ENCODE peak calls at places on chromosome 1, in eight cellular contexts. Z, Q, U, X, F, C, H and S are unnamed samples.

GRCh38 chr1:235759336-235759735 is 107.4 kb downstream of the LYST start:
- DNase-seq in Z (no peak), Q (no peak), U (no peak), X (no peak), F (no peak), C (no peak), H (no peak), S (no peak)

GRCh38 chr1:231590453-231591198 is 36.0 kb upstream of the DISC1 start:
- DNase-seq in Z (peak), Q (peak), U (peak), X (peak), F (peak), C (peak), H (peak), S (peak)

GRCh38 chr1:45739137-45739536 is 11.3 kb downstream of the IPP start:
- DNase-seq in Z (no peak), Q (no peak), U (no peak), X (no peak), F (no peak), C (no peak), H (no peak), S (no peak)

GRCh38 chr1:160942926-160943325 is 11.7 kb downstream of the ITLN2 start:
- DNase-seq in Z (no peak), Q (no peak), U (peak), X (no peak), F (no peak), C (no peak), H (no peak), S (peak)

GRCh38 chr1:38076038-38076437 is 29.4 kb upstream of the POU3F1 start:
- DNase-seq in Z (no peak), Q (peak), U (peak), X (no peak), F (no peak), C (no peak), H (no peak), S (peak)

GRCh38 chr1:64087768-64088167 is 115.7 kb upstream of the UBE2U start:
- DNase-seq in Z (no peak), Q (peak), U (no peak), X (no peak), F (no peak), C (no peak), H (no peak), S (no peak)

GRCh38 chr1:205291577-205291976 is 30.0 kb downstream of the NUAK2 start:
- DNase-seq in Z (no peak), Q (no peak), U (no peak), X (no peak), F (no peak), C (no peak), H (no peak), S (no peak)

GRCh38 chr1:178055093-178055492 is 38.8 kb upstream of the RASAL2 start:
- DNase-seq in Z (peak), Q (no peak), U (peak), X (no peak), F (peak), C (peak), H (no peak), S (peak)

GRCh38 chr1:55913565-55913964 is 665.8 kb downstream of the PLPP3 start:
- DNase-seq in Z (no peak), Q (no peak), U (no peak), X (no peak), F (no peak), C (no peak), H (no peak), S (no peak)

GRCh38 chr1:41742219-41742618 is 176.5 kb downstream of the HIVEP3 start:
- DNase-seq in Z (no peak), Q (peak), U (no peak), X (no peak), F (no peak), C (no peak), H (no peak), S (peak)

GRCh38 chr1:100246738-100247137 is 2.9 kb downstream of the DBT start:
- DNase-seq in Z (no peak), Q (no peak), U (no peak), X (no peak), F (no peak), C (no peak), H (no peak), S (no peak)

GRCh38 chr1:177020861-177021589 is 143.5 kb downstream of the ASTN1 start:
- DNase-seq in Z (no peak), Q (no peak), U (no peak), X (no peak), F (no peak), C (no peak), H (no peak), S (peak)

GRCh38 chr1:224116131-224116530 is 2.2 kb downstream of the FBXO28 start:
- DNase-seq in Z (no peak), Q (peak), U (peak), X (no peak), F (no peak), C (peak), H (no peak), S (peak)

GRCh38 chr1:18927082-18927653 is 24.8 kb upstream of the ALDH4A1 start:
- DNase-seq in Z (no peak), Q (no peak), U (no peak), X (no peak), F (no peak), C (no peak), H (no peak), S (no peak)

GRCh38 chr1:51266791-51267190 is 30.7 kb downstream of the RNF11 start:
- DNase-seq in Z (no peak), Q (no peak), U (no peak), X (no peak), F (no peak), C (no peak), H (no peak), S (no peak)

GRCh38 chr1:211198111-211198510 is 61.1 kb upstream of the RCOR3 start:
- DNase-seq in Z (no peak), Q (peak), U (no peak), X (no peak), F (no peak), C (peak), H (no peak), S (no peak)

GRCh38 chr1:5991784-5992033 is 516 bp downstream of the NPHP4 start:
- DNase-seq in Z (no peak), Q (no peak), U (no peak), X (no peak), F (peak), C (no peak), H (no peak), S (no peak)

GRCh38 chr1:20380616-20381035 is 90.0 kb downstream of the VWA5B1 start:
- DNase-seq in Z (peak), Q (peak), U (no peak), X (no peak), F (no peak), C (peak), H (no peak), S (peak)

GRCh38 chr1:19648689-19649088 is 4.6 kb downstream of the NBL1 start:
- DNase-seq in Z (no peak), Q (no peak), U (peak), X (peak), F (no peak), C (no peak), H (no peak), S (no peak)

GRCh38 chr1:238063454-238063853 is 172.7 kb upstream of the ZP4 start:
- DNase-seq in Z (no peak), Q (peak), U (no peak), X (no peak), F (no peak), C (no peak), H (peak), S (no peak)

GRCh38 chr1:202349263-202349928 is 897 bp downstream of the PPP1R12B start:
- DNase-seq in Z (no peak), Q (peak), U (no peak), X (no peak), F (no peak), C (no peak), H (no peak), S (peak)

GRCh38 chr1:15858672-15859372 is 11.3 kb downstream of the SPEN start:
- DNase-seq in Z (no peak), Q (no peak), U (no peak), X (no peak), F (no peak), C (no peak), H (no peak), S (no peak)

GRCh38 chr1:82388679-82389078 is 587.9 kb downstream of the ADGRL2 start:
- DNase-seq in Z (peak), Q (peak), U (no peak), X (no peak), F (no peak), C (no peak), H (no peak), S (peak)

GRCh38 chr1:186574951-186575747 is 105.1 kb downstream of the PTGS2 start:
- DNase-seq in Z (no peak), Q (peak), U (no peak), X (no peak), F (no peak), C (no peak), H (no peak), S (no peak)

GRCh38 chr1:19300211-19300610 is 11.6 kb upstream of the AKR7A3 start:
- DNase-seq in Z (no peak), Q (no peak), U (no peak), X (no peak), F (no peak), C (no peak), H (no peak), S (no peak)

GRCh38 chr1:205748398-205749093 is 1.4 kb downstream of the NUCKS1 start:
- DNase-seq in Z (no peak), Q (peak), U (peak), X (peak), F (no peak), C (no peak), H (no peak), S (peak)

GRCh38 chr1:23791434-23792047 is 596 bp downstream of the LYPLA2 start:
- DNase-seq in Z (no peak), Q (no peak), U (peak), X (no peak), F (peak), C (no peak), H (peak), S (peak)

GRCh38 chr1:109906160-109906838 is 4.3 kb upstream of the CSF1 start:
- DNase-seq in Z (no peak), Q (no peak), U (no peak), X (no peak), F (no peak), C (no peak), H (no peak), S (no peak)

GRCh38 chr1:153793973-153794615 is 18.9 kb downstream of the SLC27A3 start:
- DNase-seq in Z (no peak), Q (no peak), U (no peak), X (no peak), F (no peak), C (no peak), H (no peak), S (no peak)

GRCh38 chr1:210536263-210536961 is 207.7 kb downstream of the HHAT start:
- DNase-seq in Z (no peak), Q (peak), U (peak), X (no peak), F (no peak), C (no peak), H (no peak), S (no peak)

GRCh38 chr1:113325039-113325438 is 65.3 kb upstream of the MAGI3 start:
- DNase-seq in Z (no peak), Q (peak), U (no peak), X (no peak), F (no peak), C (no peak), H (peak), S (no peak)

GRCh38 chr1:80825067-80825466 is 975.7 kb upstream of the ADGRL2 start:
- DNase-seq in Z (no peak), Q (no peak), U (no peak), X (no peak), F (no peak), C (no peak), H (no peak), S (no peak)

GRCh38 chr1:231778009-231778719 is 151.6 kb downstream of the DISC1 start:
- DNase-seq in Z (peak), Q (peak), U (no peak), X (no peak), F (peak), C (no peak), H (no peak), S (peak)

GRCh38 chr1:203760506-203760905 is 4.5 kb upstream of the LAX1 start:
- DNase-seq in Z (no peak), Q (no peak), U (no peak), X (no peak), F (no peak), C (no peak), H (no peak), S (no peak)

GRCh38 chr1:203765029-203765837 is at the start of gene LAX1:
- DNase-seq in Z (no peak), Q (no peak), U (no peak), X (no peak), F (no peak), C (no peak), H (no peak), S (no peak)

GRCh38 chr1:203768158-203768725 is 3.3 kb downstream of the LAX1 start:
- DNase-seq in Z (no peak), Q (no peak), U (no peak), X (no peak), F (no peak), C (no peak), H (no peak), S (no peak)

GRCh38 chr1:203763505-203763904 is 1.5 kb upstream of the LAX1 start:
- DNase-seq in Z (no peak), Q (no peak), U (no peak), X (no peak), F (no peak), C (no peak), H (no peak), S (no peak)

DNA sequence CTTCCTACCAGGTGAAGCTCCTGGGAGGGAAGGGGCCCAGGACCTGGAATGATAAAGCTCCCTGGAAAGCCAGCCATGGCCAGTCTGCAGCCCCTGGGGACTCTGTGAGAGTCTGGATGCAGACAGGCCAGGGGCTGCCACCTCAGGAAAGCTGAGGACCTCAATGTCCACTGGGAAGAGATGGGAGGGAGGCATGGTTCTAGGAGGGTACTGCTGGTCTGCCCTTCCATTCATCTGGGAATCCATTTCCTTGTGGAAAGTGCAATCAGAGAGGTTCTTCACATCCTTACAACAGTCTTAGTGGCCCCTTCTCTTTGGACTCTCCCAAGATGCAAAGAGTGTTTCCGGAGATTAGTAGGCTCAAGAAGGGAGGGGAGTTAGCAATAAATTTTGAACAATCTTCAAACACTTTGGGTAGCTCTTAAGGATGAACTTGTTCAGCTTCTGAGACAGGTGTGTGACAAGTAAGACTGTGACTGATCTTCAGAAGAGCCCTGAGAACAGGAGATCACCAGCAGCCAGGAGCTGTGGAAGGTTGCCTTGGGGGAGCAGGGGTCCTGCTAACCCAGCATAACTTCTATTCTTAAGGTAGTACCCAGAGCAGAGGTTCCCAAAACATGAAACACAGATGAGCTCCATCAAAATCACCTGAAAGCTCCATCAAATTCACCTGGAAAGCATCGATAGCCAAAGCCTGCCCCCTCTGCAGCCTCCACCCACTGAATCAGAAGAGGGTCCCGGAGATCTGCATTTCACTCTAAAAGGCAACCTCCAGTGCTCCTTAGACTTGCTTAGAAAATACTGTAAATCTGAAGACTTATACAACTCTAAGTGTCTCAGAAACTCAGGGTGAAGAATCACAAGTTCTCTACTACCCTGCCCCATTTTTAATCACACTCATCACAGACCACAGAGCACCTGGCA is 616 bp upstream of the LAX1 start:
- DNase-seq in Z (no peak), Q (no peak), U (no peak), X (no peak), F (no peak), C (no peak), H (no peak), S (no peak)
- H3K4me3 ChIP-seq in Z (no peak), Q (no peak), U (no peak), X (no peak), F (no peak), C (no peak), H (no peak), S (no peak)

DNA sequence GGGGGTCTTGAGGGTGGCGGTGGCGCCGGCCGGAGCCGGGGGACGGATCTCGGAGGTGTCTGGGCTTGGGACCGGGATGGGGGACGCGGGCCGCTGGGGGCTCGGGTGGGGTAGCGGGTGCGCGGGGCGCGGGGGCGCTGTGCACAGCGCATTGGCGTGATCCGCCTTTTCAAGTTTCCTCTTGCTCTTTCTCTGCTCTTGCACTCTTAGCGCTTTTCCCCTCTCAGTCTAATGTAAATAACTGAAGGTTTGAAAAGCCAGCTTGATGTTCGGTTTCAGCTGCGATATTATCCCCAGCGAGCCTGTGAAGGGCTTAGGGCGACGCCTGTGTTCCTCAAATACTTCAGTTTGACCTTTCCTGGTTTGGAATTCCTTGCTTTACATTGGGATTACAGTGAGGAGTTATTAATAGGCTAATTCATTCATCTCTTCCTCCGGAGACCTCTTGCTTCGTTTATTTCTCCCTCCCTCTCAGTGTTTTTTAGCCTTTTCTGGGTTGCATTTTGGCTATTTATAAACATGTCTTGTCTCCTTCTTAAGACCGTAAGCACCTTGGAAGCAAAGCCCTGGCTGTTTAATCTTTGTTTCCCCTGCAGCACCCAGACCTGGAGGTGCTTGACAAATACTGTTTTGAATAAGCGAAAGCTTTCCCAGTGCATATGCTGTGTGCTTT is 673 bp downstream of the RAB4A start:
- DNase-seq in Z (no peak), Q (peak), U (peak), X (no peak), F (peak), C (no peak), H (no peak), S (peak)
- TF ChIP-seq CTCF in Z (no peak), Q (peak), U (peak), X (no peak), F (peak), C (peak), H (no peak), S (peak)

GRCh38 chr1:240284656-240285427 is 193.2 kb downstream of the FMN2 start:
- DNase-seq in Z (no peak), Q (no peak), U (no peak), X (no peak), F (no peak), C (no peak), H (no peak), S (no peak)
- H3K4me3 ChIP-seq in Z (no peak), Q (no peak), U (no peak), X (no peak), F (no peak), C (no peak), H (no peak), S (no peak)

DNA sequence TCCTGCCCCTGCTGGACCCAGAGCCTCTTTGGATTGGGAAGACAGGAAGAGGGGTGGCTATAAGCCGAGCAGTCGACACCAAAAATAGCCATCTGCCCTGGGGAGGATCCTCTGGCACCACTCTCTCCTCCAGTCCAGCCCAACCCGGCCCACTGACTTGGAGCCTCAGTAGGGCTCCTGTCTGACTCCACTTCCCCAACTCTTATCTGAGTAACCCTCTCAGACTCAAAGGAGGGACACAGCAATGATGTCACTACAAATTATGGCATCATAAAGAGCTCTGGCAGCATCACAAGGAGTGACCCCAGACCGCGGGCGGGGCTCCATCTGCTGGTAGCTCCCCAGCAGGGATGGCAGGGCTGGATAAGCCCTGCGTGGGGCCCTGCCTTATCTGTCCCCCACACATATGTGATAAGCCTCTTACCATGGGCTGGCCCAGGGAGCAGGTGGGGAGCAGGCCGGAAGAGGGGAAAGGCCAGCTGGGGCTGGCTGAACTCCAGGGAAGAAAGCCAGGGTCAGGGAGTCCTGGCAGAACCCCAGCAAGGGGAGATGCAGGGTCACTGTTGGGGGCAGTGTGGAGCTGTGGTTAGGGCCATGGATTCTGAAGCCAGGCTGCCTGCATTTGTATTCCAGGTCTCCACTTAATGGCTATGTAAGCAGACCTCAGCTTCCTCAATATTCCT is 4.6 kb upstream of the SLC6A9 start:
- DNase-seq in Z (no peak), Q (no peak), U (peak), X (peak), F (peak), C (no peak), H (peak), S (peak)
- TF ChIP-seq CTCF in Z (no peak), Q (peak), U (peak), X (no peak), F (no peak), C (no peak), H (no peak), S (peak)

DNA sequence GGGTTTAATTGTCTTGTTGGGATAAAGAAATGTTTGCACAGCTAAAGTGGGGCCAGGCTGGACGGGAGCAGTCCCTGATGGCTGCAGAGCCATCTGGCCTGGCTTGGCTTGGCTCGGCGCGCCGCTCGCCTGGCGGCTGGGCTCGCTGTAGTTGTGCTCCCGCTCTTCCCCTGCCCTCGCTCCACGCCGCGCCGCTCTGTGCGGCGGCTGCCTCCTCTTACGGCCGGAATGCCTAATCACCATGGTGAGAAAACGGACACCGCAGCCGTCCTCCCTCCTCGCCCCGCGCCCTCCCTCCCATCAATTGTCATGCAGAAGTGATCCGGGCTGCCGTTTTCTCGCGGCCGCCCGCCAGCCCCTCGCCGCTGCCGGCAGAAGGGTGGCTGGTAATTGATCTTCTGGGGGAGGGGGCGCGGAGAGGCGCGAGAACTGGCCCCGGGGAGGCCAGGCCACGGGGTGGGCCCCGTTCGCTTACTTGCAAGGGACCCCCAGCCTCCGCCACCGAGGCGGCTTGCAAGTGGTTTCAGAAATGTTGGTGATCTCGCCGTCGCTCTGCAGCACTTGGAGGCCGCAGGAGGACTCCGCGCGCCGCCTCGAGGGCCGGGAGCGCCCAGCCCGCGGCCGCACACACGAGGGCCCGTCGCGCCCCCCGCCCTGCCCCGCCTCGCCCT is 12.4 kb downstream of the RNF220 start:
- DNase-seq in Z (no peak), Q (peak), U (peak), X (no peak), F (peak), C (no peak), H (no peak), S (peak)
- H3K4me3 ChIP-seq in Z (no peak), Q (no peak), U (peak), X (no peak), F (peak), C (no peak), H (no peak), S (peak)